ENCODE peak calls at places on chromosome 5, in nine cellular contexts. F, T, H, Y, I, W, J, G and E are unnamed samples.

GRCh38 chr5:96920956-96921355 is 14.9 kb upstream of the LNPEP start:
- DNase-seq in F (no peak), T (no peak), H (no peak), Y (no peak), I (no peak), W (no peak), J (no peak), G (no peak), E (no peak)

GRCh38 chr5:6319116-6319515 is 59.2 kb downstream of the MED10 start:
- DNase-seq in F (no peak), T (no peak), H (no peak), Y (no peak), I (no peak), W (no peak), J (peak; percentile 3), G (no peak), E (no peak)

GRCh38 chr5:96049398-96050272 is 88.0 kb upstream of the ELL2 start:
- DNase-seq in F (peak; percentile 71), T (peak; percentile 65), H (no peak), Y (no peak), I (no peak), W (peak; percentile 42), J (no peak), G (no peak), E (no peak)

GRCh38 chr5:81303563-81303962 is 2.2 kb downstream of the ZCCHC9 start:
- DNase-seq in F (no peak), T (peak; percentile 80), H (no peak), Y (peak; percentile 26), I (no peak), W (no peak), J (no peak), G (no peak), E (no peak)

GRCh38 chr5:139662617-139663016 is 14.5 kb downstream of the CXXC5 start:
- DNase-seq in F (no peak), T (no peak), H (no peak), Y (no peak), I (no peak), W (no peak), J (peak; percentile 74), G (no peak), E (no peak)

GRCh38 chr5:100270323-100270771 is 264.8 kb upstream of the FAM174A start:
- DNase-seq in F (peak; percentile 80), T (no peak), H (no peak), Y (no peak), I (no peak), W (no peak), J (no peak), G (no peak), E (no peak)

GRCh38 chr5:181167814-181168488 is 20.6 kb downstream of the OR2V2 start:
- DNase-seq in F (no peak), T (no peak), H (peak; percentile 61), Y (no peak), I (no peak), W (no peak), J (peak; percentile 48), G (no peak), E (no peak)

GRCh38 chr5:116703923-116704322 is 129.3 kb upstream of the SEMA6A start:
- DNase-seq in F (no peak), T (no peak), H (no peak), Y (no peak), I (no peak), W (no peak), J (no peak), G (no peak), E (no peak)

GRCh38 chr5:151110992-151111391 is 30.2 kb upstream of the TNIP1 start:
- DNase-seq in F (no peak), T (no peak), H (no peak), Y (no peak), I (no peak), W (no peak), J (no peak), G (no peak), E (no peak)

GRCh38 chr5:749101-749670 is 35.3 kb downstream of the ZDHHC11B start:
- DNase-seq in F (no peak), T (no peak), H (no peak), Y (no peak), I (no peak), W (no peak), J (peak; percentile 3), G (no peak), E (no peak)

GRCh38 chr5:113680534-113680933 is 167.0 kb downstream of the YTHDC2 start:
- DNase-seq in F (no peak), T (no peak), H (no peak), Y (no peak), I (no peak), W (no peak), J (no peak), G (no peak), E (no peak)

DNA sequence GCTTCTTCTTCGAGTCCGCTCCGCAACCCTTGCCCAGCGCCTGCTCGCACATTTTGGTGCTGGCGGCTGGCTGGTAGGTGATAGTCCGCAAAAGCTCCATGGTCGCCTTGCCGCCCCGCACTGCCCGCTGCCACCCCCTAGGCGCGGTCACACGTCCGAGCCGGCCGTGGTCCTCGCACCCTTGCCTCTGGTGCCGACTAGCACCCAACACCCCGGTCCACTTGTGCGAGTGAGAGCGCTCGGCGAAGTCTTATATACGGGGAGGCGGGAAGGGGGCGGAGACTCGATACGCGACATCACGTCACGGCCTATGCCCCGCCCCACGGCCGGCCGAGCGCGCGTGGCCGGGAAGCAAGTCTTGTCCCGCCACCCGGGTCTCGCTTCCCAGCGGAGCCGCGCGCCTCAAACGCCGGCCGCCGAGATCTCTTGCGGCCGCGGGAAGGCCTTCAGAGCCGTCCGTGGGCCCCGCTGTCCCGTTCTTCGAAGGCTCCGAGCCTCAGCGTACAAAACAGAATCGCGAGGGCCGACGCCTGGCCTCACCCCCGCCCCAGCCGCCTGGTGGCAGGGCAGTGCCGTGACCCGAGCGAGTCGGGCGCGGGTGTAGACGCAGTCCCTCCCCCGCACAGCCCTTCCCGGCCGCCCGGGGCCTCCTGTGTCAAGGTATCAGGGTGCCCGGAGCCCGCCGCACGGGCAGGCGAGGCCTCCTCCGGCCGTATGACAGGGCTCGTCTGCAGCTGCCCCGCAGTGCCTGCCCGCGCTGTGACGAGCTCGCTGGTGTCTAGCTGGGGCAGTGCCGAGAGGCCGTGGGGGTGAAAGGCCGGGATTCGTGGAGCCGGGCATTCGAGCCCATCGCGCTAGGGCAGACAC is at the start of gene PLK2:
- DNase-seq in F (no peak), T (peak; percentile 89), H (peak; percentile 94), Y (peak; percentile 77), I (peak; percentile 76), W (peak; percentile 93), J (peak; percentile 86), G (peak; percentile 97), E (peak; percentile 85)
- TF ChIP-seq CTCF in F (peak; percentile 40), T (peak; percentile 51), H (no peak), Y (no peak), I (no peak), W (peak; percentile 33), J (peak; percentile 35), G (no peak), E (peak; percentile 25)

GRCh38 chr5:146451411-146451810 is 4.3 kb downstream of the TCERG1 start:
- DNase-seq in F (no peak), T (no peak), H (peak; percentile 31), Y (no peak), I (no peak), W (no peak), J (no peak), G (no peak), E (no peak)
- TF ChIP-seq CTCF in F (peak; percentile 24), T (no peak), H (no peak), Y (no peak), I (peak; percentile 54), W (no peak), J (peak; percentile 43), G (no peak), E (no peak)

GRCh38 chr5:138654281-138654867 is 79.2 kb upstream of the HSPA9 start:
- DNase-seq in F (peak; percentile 63), T (peak; percentile 51), H (peak; percentile 42), Y (peak; percentile 82), I (no peak), W (no peak), J (peak; percentile 59), G (peak; percentile 65), E (peak; percentile 71)

GRCh38 chr5:138655530-138656245 is 80.5 kb upstream of the HSPA9 start:
- DNase-seq in F (no peak), T (no peak), H (peak; percentile 61), Y (no peak), I (no peak), W (no peak), J (no peak), G (no peak), E (no peak)

GRCh38 chr5:138651767-138652117 is 76.5 kb upstream of the HSPA9 start:
- DNase-seq in F (no peak), T (no peak), H (no peak), Y (no peak), I (no peak), W (no peak), J (no peak), G (no peak), E (no peak)

GRCh38 chr5:138650999-138651766 is 76.0 kb upstream of the HSPA9 start:
- DNase-seq in F (no peak), T (no peak), H (no peak), Y (no peak), I (no peak), W (no peak), J (no peak), G (no peak), E (no peak)

DNA sequence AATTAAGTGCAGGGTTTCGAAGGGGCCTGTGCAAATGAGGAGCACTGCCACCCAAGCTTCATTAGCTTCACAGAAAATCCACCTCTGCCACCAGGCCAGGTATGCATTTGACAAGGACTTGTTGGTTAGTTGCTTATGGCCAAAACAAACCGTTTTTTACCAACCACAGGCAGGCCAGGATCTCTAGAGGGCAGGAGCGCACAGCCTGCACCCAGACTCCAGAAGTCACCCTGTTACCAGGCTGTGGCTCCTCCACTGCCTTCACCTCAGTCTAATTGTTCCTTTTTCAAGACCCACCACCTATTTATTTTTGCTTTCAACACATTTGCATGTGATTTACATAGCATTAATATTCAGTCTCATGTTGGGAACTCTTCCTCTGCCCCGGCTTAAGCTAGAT is 78.3 kb upstream of the HSPA9 start:
- DNase-seq in F (no peak), T (peak; percentile 19), H (peak; percentile 63), Y (no peak), I (peak; percentile 18), W (no peak), J (no peak), G (no peak), E (no peak)
- TF ChIP-seq CTCF in F (peak; percentile 51), T (peak; percentile 48), H (peak; percentile 17), Y (peak; percentile 48), I (peak; percentile 36), W (no peak), J (peak; percentile 26), G (no peak), E (peak; percentile 10)

DNA sequence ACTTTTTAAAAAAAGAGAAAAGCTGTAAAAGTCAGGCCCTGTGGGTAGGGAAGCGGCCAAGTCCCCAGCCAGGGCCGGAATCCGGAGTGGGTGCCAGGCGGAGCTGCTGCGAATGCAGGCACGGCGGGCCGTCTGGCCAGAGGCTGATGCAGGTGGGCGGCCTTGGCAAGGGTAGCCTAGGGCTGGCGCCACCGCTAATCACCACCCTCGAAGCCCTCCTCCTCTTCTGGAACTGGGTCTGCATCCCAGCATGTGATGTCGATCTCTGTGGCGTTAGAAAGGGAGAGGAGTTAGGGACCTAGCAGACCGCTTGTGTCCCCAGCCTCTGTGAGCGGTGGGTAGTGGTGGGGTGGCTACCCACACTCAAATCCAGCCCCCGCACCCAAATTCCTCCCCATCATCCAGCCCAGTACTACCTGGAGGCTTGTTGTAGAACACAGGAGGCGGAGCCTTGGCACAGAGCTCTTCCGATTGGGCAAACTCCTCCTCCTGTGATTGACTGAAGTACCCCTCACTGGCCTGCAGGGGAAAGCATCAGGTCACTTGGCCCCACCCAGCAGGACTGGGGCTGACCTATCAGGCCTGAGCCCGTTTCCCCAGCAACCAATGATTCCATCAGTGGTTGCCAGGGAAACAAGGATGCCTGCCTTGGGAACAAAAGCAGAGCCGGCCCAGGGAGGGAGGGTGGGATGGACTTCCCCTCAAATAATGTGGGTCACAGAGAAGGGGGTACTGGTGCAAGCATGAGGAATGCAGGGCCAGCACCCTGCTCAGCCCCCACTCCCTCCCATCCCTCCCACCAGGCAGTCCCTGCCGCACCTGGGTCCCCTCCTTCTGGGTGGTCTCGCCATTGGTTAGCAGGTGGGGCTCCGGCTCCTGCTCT is 10.9 kb downstream of the PRR7 start:
- DNase-seq in F (peak; percentile 93), T (peak; percentile 95), H (peak; percentile 93), Y (peak; percentile 95), I (peak; percentile 97), W (peak; percentile 82), J (peak; percentile 95), G (peak; percentile 85), E (peak; percentile 93)
- TF ChIP-seq CTCF in F (peak; percentile 43), T (peak; percentile 47), H (peak; percentile 61), Y (peak; percentile 55), I (peak; percentile 37), W (no peak), J (peak; percentile 38), G (peak; percentile 42), E (peak; percentile 16)